ENCODE peak calls at places on chromosomes 13 and 19, in ten cellular contexts. One of them, this sample, is unnamed.

GRCh38 chr13:76758738-76759137 is 127.5 kb downstream of the KCTD12 start:
- DNase-seq in esophagus squamous epithelium: no peak
- DNase-seq in GOT3: no peak
- DNase-seq in NCI-H1417: no peak
- DNase-seq in stimulated activated CD4-positive, alpha-beta T cell treated with anti-CD3 and anti-CD28 coated beads, Interleukin-2, amount 100 ng/mL, for 24 hours: no peak
- DNase-seq in GF-D8: no peak
- DNase-seq in sciatic nerve: no peak
- DNase-seq in GM23248: no peak
- DNase-seq in neuronal stem cell: no peak
- DNase-seq in AG09309: no peak
- DNase-seq in this sample: no peak

GRCh38 chr13:47672245-47672975 is 328.7 kb downstream of the SUCLA2 start:
- DNase-seq in esophagus squamous epithelium: no peak
- DNase-seq in GOT3: no peak
- DNase-seq in NCI-H1417: no peak
- DNase-seq in stimulated activated CD4-positive, alpha-beta T cell treated with anti-CD3 and anti-CD28 coated beads, Interleukin-2, amount 100 ng/mL, for 24 hours: no peak
- DNase-seq in GF-D8: no peak
- DNase-seq in sciatic nerve: no peak
- DNase-seq in GM23248: peak
- DNase-seq in neuronal stem cell: no peak
- DNase-seq in AG09309: peak
- DNase-seq in this sample: no peak

GRCh38 chr13:97866346-97866745 is 87.1 kb upstream of the IPO5 start:
- DNase-seq in esophagus squamous epithelium: no peak
- DNase-seq in GOT3: no peak
- DNase-seq in NCI-H1417: no peak
- DNase-seq in stimulated activated CD4-positive, alpha-beta T cell treated with anti-CD3 and anti-CD28 coated beads, Interleukin-2, amount 100 ng/mL, for 24 hours: no peak
- DNase-seq in GF-D8: no peak
- DNase-seq in sciatic nerve: no peak
- DNase-seq in GM23248: no peak
- DNase-seq in neuronal stem cell: no peak
- DNase-seq in AG09309: no peak
- DNase-seq in this sample: no peak

GRCh38 chr19:34519602-34520001 is 38.0 kb downstream of the WTIP start:
- DNase-seq in esophagus squamous epithelium: no peak
- DNase-seq in GOT3: no peak
- DNase-seq in NCI-H1417: no peak
- DNase-seq in stimulated activated CD4-positive, alpha-beta T cell treated with anti-CD3 and anti-CD28 coated beads, Interleukin-2, amount 100 ng/mL, for 24 hours: no peak
- DNase-seq in GF-D8: no peak
- DNase-seq in sciatic nerve: no peak
- DNase-seq in GM23248: no peak
- DNase-seq in neuronal stem cell: no peak
- DNase-seq in AG09309: no peak
- DNase-seq in this sample: no peak

GRCh38 chr19:15836595-15837398 is 21.3 kb upstream of the OR10H1 start:
- DNase-seq in esophagus squamous epithelium: peak
- DNase-seq in GOT3: peak
- DNase-seq in NCI-H1417: peak
- DNase-seq in stimulated activated CD4-positive, alpha-beta T cell treated with anti-CD3 and anti-CD28 coated beads, Interleukin-2, amount 100 ng/mL, for 24 hours: peak
- DNase-seq in GF-D8: peak
- DNase-seq in sciatic nerve: peak
- DNase-seq in GM23248: peak
- DNase-seq in neuronal stem cell: peak
- DNase-seq in AG09309: peak
- DNase-seq in this sample: peak

GRCh38 chr19:28358604-28359003 is 854.3 kb downstream of the UQCRFS1 start:
- DNase-seq in esophagus squamous epithelium: no peak
- DNase-seq in GOT3: no peak
- DNase-seq in NCI-H1417: no peak
- DNase-seq in stimulated activated CD4-positive, alpha-beta T cell treated with anti-CD3 and anti-CD28 coated beads, Interleukin-2, amount 100 ng/mL, for 24 hours: no peak
- DNase-seq in GF-D8: no peak
- DNase-seq in sciatic nerve: no peak
- DNase-seq in GM23248: no peak
- DNase-seq in neuronal stem cell: no peak
- DNase-seq in AG09309: no peak
- DNase-seq in this sample: no peak

GRCh38 chr19:1177322-1178114 is 3.5 kb upstream of the SBNO2 start:
- DNase-seq in esophagus squamous epithelium: no peak
- DNase-seq in GOT3: peak
- DNase-seq in NCI-H1417: no peak
- DNase-seq in stimulated activated CD4-positive, alpha-beta T cell treated with anti-CD3 and anti-CD28 coated beads, Interleukin-2, amount 100 ng/mL, for 24 hours: no peak
- DNase-seq in GF-D8: peak
- DNase-seq in sciatic nerve: peak
- DNase-seq in GM23248: peak
- DNase-seq in neuronal stem cell: no peak
- DNase-seq in AG09309: peak
- DNase-seq in this sample: no peak

GRCh38 chr13:89584058-89584457 is 1763.4 kb upstream of the MIR17HG start:
- DNase-seq in esophagus squamous epithelium: no peak
- DNase-seq in GOT3: no peak
- DNase-seq in NCI-H1417: no peak
- DNase-seq in stimulated activated CD4-positive, alpha-beta T cell treated with anti-CD3 and anti-CD28 coated beads, Interleukin-2, amount 100 ng/mL, for 24 hours: no peak
- DNase-seq in GF-D8: no peak
- DNase-seq in sciatic nerve: no peak
- DNase-seq in GM23248: no peak
- DNase-seq in neuronal stem cell: no peak
- DNase-seq in AG09309: no peak
- DNase-seq in this sample: no peak

GRCh38 chr13:51457086-51457485 is 4.2 kb upstream of the INTS6 start:
- DNase-seq in esophagus squamous epithelium: no peak
- DNase-seq in GOT3: no peak
- DNase-seq in NCI-H1417: no peak
- DNase-seq in stimulated activated CD4-positive, alpha-beta T cell treated with anti-CD3 and anti-CD28 coated beads, Interleukin-2, amount 100 ng/mL, for 24 hours: no peak
- DNase-seq in GF-D8: no peak
- DNase-seq in sciatic nerve: no peak
- DNase-seq in GM23248: no peak
- DNase-seq in neuronal stem cell: no peak
- DNase-seq in AG09309: no peak
- DNase-seq in this sample: no peak